ENCODE peak calls at places on chromosomes 4 and X, in nine cellular contexts. B is mammary epithelial cell; N is psoas muscle; H is IMR-90; F is astrocyte; J is lung; Z is tibial artery; C is right lobe of liver; G is CD8-positive, alpha-beta memory T cell. K is an unnamed sample. For H3K9me3, the result is how much of the 10 kb centered on the place peaks cover.

GRCh38 chr4:150123982-150124670 is 45.9 kb downstream of the DCLK2 start:
- DNase-seq in B (no peak), N (no peak), H (no peak), F (no peak), J (no peak), Z (no peak), C (no peak), G (no peak), K (no peak)

GRCh38 chr4:53800741-53801140 is 209.5 kb upstream of the LNX1 start:
- DNase-seq in B (no peak), N (no peak), H (no peak), F (no peak), J (no peak), Z (no peak), C (no peak), G (no peak), K (no peak)

GRCh38 chrX:102746134-102746584 is 25.6 kb downstream of the GPRASP3 start:
- DNase-seq in B (no peak), N (peak), H (no peak), F (no peak), J (no peak), Z (peak), C (peak), G (peak), K (no peak)

GRCh38 chrX:150879855-150880807 is 18.3 kb downstream of the CD99L2 start:
- DNase-seq in B (no peak), N (no peak), H (no peak), F (no peak), J (no peak), Z (no peak), C (no peak), G (no peak), K (no peak)

GRCh38 chr4:102610007-102610406 is 108.8 kb downstream of the NFKB1 start:
- DNase-seq in B (no peak), N (no peak), H (peak), F (no peak), J (no peak), Z (no peak), C (no peak), G (no peak), K (no peak)

GRCh38 chr4:5804656-5805055 is 88.2 kb downstream of the CRMP1 start:
- DNase-seq in B (no peak), N (no peak), H (no peak), F (no peak), J (no peak), Z (no peak), C (no peak), G (no peak), K (no peak)

GRCh38 chr4:184416913-184417734 is 57.2 kb downstream of the IRF2 start:
- DNase-seq in B (peak), N (no peak), H (peak), F (no peak), J (no peak), Z (no peak), C (no peak), G (peak), K (peak)

GRCh38 chr4:155742310-155743015 is 16.4 kb upstream of the GUCY1B1 start:
- DNase-seq in B (no peak), N (no peak), H (no peak), F (no peak), J (no peak), Z (no peak), C (no peak), G (no peak), K (no peak)

GRCh38 chr4:159024266-159024665 is 78.6 kb upstream of the RAPGEF2 start:
- DNase-seq in B (no peak), N (no peak), H (no peak), F (no peak), J (no peak), Z (no peak), C (no peak), G (no peak), K (no peak)

GRCh38 chrX:40474205-40474626 is 106.6 kb upstream of the ATP6AP2 start:
- DNase-seq in B (peak), N (no peak), H (peak), F (no peak), J (peak), Z (no peak), C (no peak), G (no peak), K (no peak)

GRCh38 chr4:113349400-113349799 is 299.9 kb downstream of the ANK2 start:
- DNase-seq in B (no peak), N (no peak), H (no peak), F (no peak), J (no peak), Z (no peak), C (no peak), G (no peak), K (no peak)

GRCh38 chr4:158176108-158176507 is 3.3 kb upstream of the GASK1B start:
- DNase-seq in B (peak), N (no peak), H (peak), F (peak), J (peak), Z (peak), C (no peak), G (no peak), K (no peak)

GRCh38 chr4:52421811-52422213 is 237.3 kb downstream of the USP46 start:
- DNase-seq in B (no peak), N (no peak), H (no peak), F (no peak), J (no peak), Z (no peak), C (no peak), G (no peak), K (no peak)

GRCh38 chrX:56947695-56948094 is 47.6 kb downstream of the SPIN3 start:
- DNase-seq in B (peak), N (no peak), H (peak), F (peak), J (no peak), Z (no peak), C (no peak), G (no peak), K (no peak)

GRCh38 chrX:2401590-2402360 is 99.0 kb downstream of the DHRSX start:
- DNase-seq in B (peak), N (peak), H (no peak), F (peak), J (no peak), Z (no peak), C (no peak), G (no peak), K (no peak)

GRCh38 chr4:185128272-185129119 is 14.6 kb upstream of the SLC25A4 start:
- DNase-seq in B (peak), N (peak), H (no peak), F (peak), J (no peak), Z (no peak), C (no peak), G (peak), K (no peak)

GRCh38 chr4:105551968-105552746 is at the start of gene ARHGEF38:
- DNase-seq in B (peak), N (no peak), H (peak), F (peak), J (peak), Z (no peak), C (no peak), G (no peak), K (no peak)
- H3K4me3 ChIP-seq in B (no peak), N (no peak), H (no peak), F (no peak), J (peak), Z (no peak), C (no peak), G (no peak), K (no peak)

GRCh38 chr4:211033-211511 is 86.8 kb downstream of the ZNF718 start:
- DNase-seq in B (no peak), N (no peak), H (no peak), F (no peak), J (no peak), Z (no peak), C (no peak), G (no peak), K (no peak)
- H3K9me3 ChIP-seq in B (under half), N (under half), H (under half), F (under half), J (under half), Z (under half), C (under half), G (under half), K (under half)

GRCh38 chrX:11419102-11419501 is 125.9 kb downstream of the AMELX start:
- DNase-seq in B (no peak), N (no peak), H (no peak), F (no peak), J (no peak), Z (no peak), C (no peak), G (no peak), K (no peak)

GRCh38 chrX:11414091-11414490 is 120.9 kb downstream of the AMELX start:
- DNase-seq in B (no peak), N (no peak), H (no peak), F (no peak), J (no peak), Z (no peak), C (no peak), G (no peak), K (no peak)

GRCh38 chrX:11420851-11421250 is 127.6 kb downstream of the AMELX start:
- DNase-seq in B (no peak), N (no peak), H (no peak), F (no peak), J (no peak), Z (no peak), C (no peak), G (no peak), K (no peak)

GRCh38 chrX:11412715-11413623 is 119.8 kb downstream of the AMELX start:
- DNase-seq in B (no peak), N (no peak), H (no peak), F (peak), J (no peak), Z (peak), C (no peak), G (no peak), K (no peak)

GRCh38 chrX:11416600-11416999 is 123.4 kb downstream of the AMELX start:
- DNase-seq in B (peak), N (no peak), H (no peak), F (no peak), J (no peak), Z (no peak), C (no peak), G (no peak), K (no peak)
- H3K4me3 ChIP-seq in B (peak), N (no peak), H (no peak), F (no peak), J (no peak), Z (no peak), C (no peak), G (no peak), K (no peak)

DNA sequence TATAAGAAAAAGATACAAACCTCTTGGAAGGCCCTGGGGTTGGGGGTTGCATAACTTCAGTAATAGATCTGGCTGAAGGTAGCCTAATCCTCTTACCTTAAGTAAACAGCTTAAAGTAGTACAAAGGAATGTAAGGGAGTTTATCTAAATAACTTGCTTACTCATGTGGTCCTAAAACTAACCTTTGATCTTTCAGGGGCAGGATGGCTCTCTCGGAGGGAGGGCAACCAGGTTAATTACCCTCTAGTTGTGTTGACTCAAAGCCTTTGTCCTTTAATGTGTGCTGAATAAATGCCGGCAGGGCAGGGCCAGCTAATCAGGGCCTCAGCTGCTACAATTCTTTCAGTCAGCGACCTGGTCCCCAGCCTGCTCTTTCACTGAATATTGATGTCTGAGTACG is 822.0 kb upstream of the SLIT2 start:
- DNase-seq in B (no peak), N (no peak), H (no peak), F (no peak), J (no peak), Z (no peak), C (no peak), G (no peak), K (no peak)
- H3K9me3 ChIP-seq in B (under half), N (under half), H (under half), F (under half), J (under half), Z (under half), C (under half), G (under half), K (under half)

DNA sequence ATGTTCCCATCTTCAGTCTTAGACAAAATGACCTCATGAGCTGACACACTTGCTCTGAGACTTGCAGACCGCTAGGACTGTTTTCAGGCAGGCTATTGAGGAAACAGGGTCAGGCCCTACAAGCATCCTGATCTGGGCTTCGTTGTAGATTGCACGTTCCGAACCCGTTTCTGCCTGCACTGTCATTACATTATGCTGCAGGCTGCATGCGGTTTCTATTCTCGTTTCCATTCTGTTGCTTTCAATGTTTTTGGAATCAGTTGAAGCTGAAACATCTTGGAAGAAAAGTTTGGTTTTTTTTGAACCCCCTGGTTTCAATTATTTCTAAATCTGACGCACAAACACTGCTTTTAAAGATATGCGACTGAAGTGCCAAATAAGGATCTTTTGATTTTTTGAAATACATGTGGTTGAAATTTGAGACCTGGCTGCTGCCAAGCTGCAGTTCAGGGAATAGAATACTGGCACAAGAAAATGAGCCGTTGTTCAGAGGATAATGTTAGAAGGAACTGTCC is 716.1 kb upstream of the INTU start:
- DNase-seq in B (peak), N (no peak), H (peak), F (peak), J (no peak), Z (no peak), C (no peak), G (no peak), K (no peak)
- H3K4me3 ChIP-seq in B (no peak), N (no peak), H (peak), F (peak), J (no peak), Z (peak), C (no peak), G (no peak), K (no peak)

GRCh38 chr4:163193717-163194116 is 27.0 kb upstream of the NAF1 start:
- DNase-seq in B (no peak), N (no peak), H (no peak), F (no peak), J (no peak), Z (no peak), C (no peak), G (no peak), K (no peak)

GRCh38 chr4:163194593-163194992 is 27.9 kb upstream of the NAF1 start:
- DNase-seq in B (no peak), N (no peak), H (no peak), F (no peak), J (no peak), Z (peak), C (no peak), G (no peak), K (no peak)

GRCh38 chr4:163191999-163192398 is 25.3 kb upstream of the NAF1 start:
- DNase-seq in B (peak), N (no peak), H (peak), F (no peak), J (no peak), Z (no peak), C (no peak), G (no peak), K (no peak)

GRCh38 chr4:163196904-163197505 is 30.3 kb upstream of the NAF1 start:
- DNase-seq in B (no peak), N (no peak), H (no peak), F (no peak), J (no peak), Z (no peak), C (no peak), G (no peak), K (no peak)

GRCh38 chr4:163195247-163195765 is 28.6 kb upstream of the NAF1 start:
- DNase-seq in B (no peak), N (no peak), H (no peak), F (no peak), J (no peak), Z (no peak), C (no peak), G (no peak), K (no peak)
- H3K9me3 ChIP-seq in B (under half), N (under half), H (under half), F (under half), J (under half), Z (under half), C (under half), G (under half), K (under half)

GRCh38 chr4:182448281-182449151 is 205.3 kb downstream of the TENM3 start:
- DNase-seq in B (peak), N (peak), H (peak), F (peak), J (peak), Z (peak), C (peak), G (peak), K (peak)

GRCh38 chr4:182453830-182454229 is 210.6 kb downstream of the TENM3 start:
- DNase-seq in B (no peak), N (no peak), H (no peak), F (no peak), J (no peak), Z (no peak), C (no peak), G (no peak), K (no peak)

GRCh38 chr4:182449960-182450359 is 206.8 kb downstream of the TENM3 start:
- DNase-seq in B (no peak), N (no peak), H (no peak), F (no peak), J (no peak), Z (no peak), C (no peak), G (no peak), K (no peak)

GRCh38 chr4:182447938-182448280 is 204.7 kb downstream of the TENM3 start:
- DNase-seq in B (no peak), N (no peak), H (no peak), F (no peak), J (no peak), Z (no peak), C (no peak), G (no peak), K (no peak)

GRCh38 chr4:182449186-182449880 is 206.1 kb downstream of the TENM3 start:
- DNase-seq in B (peak), N (no peak), H (peak), F (peak), J (no peak), Z (no peak), C (no peak), G (no peak), K (no peak)
- H3K4me3 ChIP-seq in B (peak), N (peak), H (peak), F (peak), J (peak), Z (peak), C (peak), G (peak), K (no peak)

GRCh38 chrX:151970661-151971060 is 3.8 kb downstream of the GABRE start:
- DNase-seq in B (peak), N (peak), H (peak), F (peak), J (peak), Z (peak), C (peak), G (no peak), K (no peak)

GRCh38 chrX:151970027-151970426 is 4.4 kb downstream of the GABRE start:
- DNase-seq in B (no peak), N (no peak), H (no peak), F (no peak), J (no peak), Z (no peak), C (no peak), G (no peak), K (no peak)

GRCh38 chrX:151962034-151962433 is 12.4 kb downstream of the GABRE start:
- DNase-seq in B (no peak), N (no peak), H (no peak), F (no peak), J (no peak), Z (no peak), C (no peak), G (no peak), K (no peak)

DNA sequence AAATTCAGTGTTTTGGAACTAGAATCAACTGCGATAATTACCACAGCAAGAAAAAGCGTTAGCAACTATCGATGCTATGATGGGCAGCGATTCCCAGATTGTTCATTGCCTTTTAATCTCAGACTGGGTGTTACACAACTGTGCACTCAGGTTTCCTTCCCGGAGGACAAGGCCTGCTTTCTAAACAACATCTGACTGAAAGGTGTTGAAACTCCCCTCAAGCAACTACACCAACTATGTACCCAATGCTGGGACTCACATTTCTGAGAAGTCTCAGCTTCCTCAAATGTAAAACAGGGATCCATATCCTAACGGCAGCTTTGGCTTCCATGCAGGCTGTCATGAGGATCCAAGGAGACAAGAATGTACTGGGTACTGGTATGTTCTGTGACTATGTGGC is 8.2 kb downstream of the GABRE start:
- DNase-seq in B (no peak), N (no peak), H (no peak), F (no peak), J (no peak), Z (no peak), C (no peak), G (no peak), K (no peak)
- H3K9me3 ChIP-seq in B (under half), N (under half), H (under half), F (under half), J (under half), Z (under half), C (under half), G (under half), K (under half)

GRCh38 chrX:12950851-12951589 is 23.9 kb upstream of the TMSB4X start:
- DNase-seq in B (no peak), N (peak), H (no peak), F (no peak), J (no peak), Z (no peak), C (no peak), G (peak), K (peak)
- H3K4me3 ChIP-seq in B (no peak), N (no peak), H (no peak), F (no peak), J (no peak), Z (no peak), C (no peak), G (peak), K (peak)